ENCODE peak calls at places on chromosomes 7 and 10, in six cellular contexts. R, G, B, K, V and Z are unnamed samples.

GRCh38 chr10:4407783-4408182 is 418.2 kb upstream of the AKR1E2 start:
- DNase-seq in V (no peak), G (no peak), R (no peak), B (no peak), K (no peak), Z (no peak)

GRCh38 chr7:15197359-15197977 is 294.9 kb upstream of the DGKB start:
- DNase-seq in R (no peak), K (no peak), V (no peak), B (no peak), G (no peak), Z (no peak)

GRCh38 chr7:86653919-86654659 is 10.4 kb downstream of the GRM3 start:
- DNase-seq in G (no peak), R (no peak), V (no peak), B (no peak), K (no peak), Z (no peak)

GRCh38 chr10:100163704-100164621 is 21.9 kb downstream of the ERLIN1 start:
- DNase-seq in R (no peak), B (no peak), G (no peak), V (no peak), K (no peak), Z (no peak)

GRCh38 chr10:129993621-129994020 is 29.5 kb upstream of the EBF3 start:
- DNase-seq in R (no peak), G (no peak), V (no peak), B (no peak), K (no peak), Z (peak; percentile 21)

GRCh38 chr7:120856621-120857352 is 1.2 kb downstream of the TSPAN12 start:
- DNase-seq in R (peak; percentile 31), V (peak; percentile 57), B (peak; percentile 59), K (no peak), G (no peak), Z (peak; percentile 62)

GRCh38 chr10:30228638-30229037 is 120.4 kb downstream of the MTPAP start:
- DNase-seq in B (no peak), K (no peak), R (no peak), G (no peak), V (no peak), Z (no peak)

GRCh38 chr7:84251183-84251845 is 56.7 kb upstream of the SEMA3A start:
- DNase-seq in R (no peak), B (no peak), V (no peak), K (no peak), G (no peak), Z (no peak)

GRCh38 chr7:25877802-25878789 is 273.9 kb upstream of the NFE2L3 start:
- DNase-seq in K (no peak), R (no peak), B (no peak), G (no peak), V (no peak), Z (no peak)

GRCh38 chr10:61986788-61987187 is 85.3 kb downstream of the ARID5B start:
- DNase-seq in G (no peak), B (no peak), R (no peak), V (no peak), K (no peak), Z (no peak)

GRCh38 chr7:15832996-15833395 is 146.5 kb upstream of the MEOX2 start:
- DNase-seq in K (no peak), V (peak; percentile 39), B (peak; percentile 62), G (no peak), R (peak; percentile 25), Z (peak; percentile 65)

GRCh38 chr10:78215645-78216044 is 182.0 kb downstream of the RPS24 start:
- DNase-seq in V (peak; percentile 83), K (no peak), B (peak; percentile 56), R (peak; percentile 95), G (no peak), Z (peak; percentile 89)

GRCh38 chr7:36601596-36601995 is 122.7 kb downstream of the AOAH start:
- DNase-seq in K (no peak), G (no peak), V (no peak), R (no peak), B (no peak), Z (no peak)

GRCh38 chr10:24249829-24250415 is 41.0 kb downstream of the KIAA1217 start:
- DNase-seq in K (no peak), G (no peak), B (no peak), R (no peak), V (no peak), Z (no peak)

GRCh38 chr10:6583447-6583846 is 3.4 kb upstream of the PRKCQ start:
- DNase-seq in G (peak; percentile 56), R (no peak), K (peak; percentile 58), V (no peak), B (no peak), Z (no peak)

GRCh38 chr7:55502988-55503514 is 69.3 kb downstream of the VOPP1 start:
- DNase-seq in G (no peak), R (no peak), V (no peak), B (no peak), K (no peak), Z (no peak)

GRCh38 chr7:74070619-74070920 is 13.0 kb upstream of the LIMK1 start:
- DNase-seq in K (no peak), G (no peak), R (no peak), B (no peak), V (no peak), Z (no peak)

GRCh38 chr7:141076377-141076776 is 2.5 kb downstream of the TMEM178B start:
- DNase-seq in G (no peak), V (no peak), K (no peak), R (no peak), B (no peak), Z (no peak)

GRCh38 chr10:78763217-78763616 is 305.5 kb upstream of the ZMIZ1 start:
- DNase-seq in R (no peak), V (no peak), G (no peak), B (no peak), K (no peak), Z (no peak)

GRCh38 chr7:111927383-111928019 is 278.7 kb downstream of the DOCK4 start:
- DNase-seq in V (no peak), R (no peak), G (no peak), K (no peak), B (no peak), Z (no peak)

GRCh38 chr7:74627699-74628411 is 29.7 kb upstream of the GTF2I start:
- DNase-seq in G (no peak), K (no peak), R (no peak), B (peak; percentile 57), V (no peak), Z (no peak)

GRCh38 chr7:73984481-73985205 is 43.3 kb upstream of the ELN start:
- DNase-seq in K (no peak), R (no peak), V (peak; percentile 19), B (no peak), G (no peak), Z (peak; percentile 83)

GRCh38 chr7:151507806-151508205 is 11.9 kb downstream of the RHEB start:
- DNase-seq in R (no peak), G (no peak), V (no peak), K (no peak), B (no peak), Z (no peak)
- H3K4me1 ChIP-seq in R (peaks cover 11% of the 10 kb centered on the region), G (peaks cover 37% of the 10 kb centered on the region), V (peaks cover 90% of the 10 kb centered on the region), K (peaks cover 37% of the 10 kb centered on the region), B (no peaks in the 10 kb centered on the region), Z (peaks cover 77% of the 10 kb centered on the region)

DNA sequence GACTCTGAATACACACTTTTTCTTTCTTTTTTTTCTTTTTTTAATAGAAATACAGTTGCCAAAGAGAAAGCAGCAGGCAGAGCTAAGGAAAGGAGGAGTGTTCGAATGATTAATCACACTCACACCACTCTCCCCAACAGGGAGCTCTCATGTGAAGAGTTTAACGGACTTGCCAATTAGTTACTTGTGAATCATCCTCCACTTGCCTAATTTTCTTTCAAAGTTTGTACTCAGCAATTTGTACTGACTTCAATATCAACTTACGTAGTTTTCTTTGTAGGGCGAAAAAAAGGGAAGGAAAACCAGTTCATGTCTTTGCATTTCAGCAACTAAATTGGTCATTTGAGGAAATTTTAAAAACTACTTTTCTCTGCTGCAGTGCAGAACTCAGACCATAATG is 109.2 kb downstream of the PIP4K2A start:
- DNase-seq in V (no peak), R (peak; percentile 39), G (no peak), K (no peak), B (no peak), Z (no peak)
- H3K4me3 ChIP-seq in V (no peak overlapping the region), R (no peak overlapping the region), G (no peak overlapping the region), K (no peak overlapping the region), B (no peak overlapping the region), Z (no peak overlapping the region)

DNA sequence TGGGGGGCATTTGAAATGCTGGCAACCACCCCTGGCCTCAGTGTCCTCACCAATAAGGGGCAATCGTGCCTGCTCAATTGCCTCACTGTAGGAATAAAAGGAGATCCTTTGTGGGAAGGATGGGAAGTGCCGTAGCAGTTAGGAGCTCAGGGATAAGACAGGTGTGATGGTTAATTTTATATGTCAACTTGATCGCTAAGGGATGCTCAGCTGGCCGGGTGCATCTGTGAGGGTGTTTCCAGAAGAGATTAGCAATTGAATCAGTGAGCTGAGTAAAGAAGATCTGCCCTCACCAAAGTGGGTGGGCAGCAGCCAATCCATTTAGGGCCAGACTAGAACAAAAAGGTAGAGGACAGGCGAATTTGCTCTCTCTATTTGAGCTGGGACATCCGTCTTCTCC is 46.3 kb downstream of the BUB3 start:
- DNase-seq in B (no peak), K (no peak), G (no peak), V (no peak), R (no peak), Z (no peak)
- H3K4me1 ChIP-seq in B (no peaks in the 10 kb centered on the region), K (peaks cover 2% of the 10 kb centered on the region), G (peaks cover 1% of the 10 kb centered on the region), V (no peaks in the 10 kb centered on the region), R (no peaks in the 10 kb centered on the region), Z (no peaks in the 10 kb centered on the region)

DNA sequence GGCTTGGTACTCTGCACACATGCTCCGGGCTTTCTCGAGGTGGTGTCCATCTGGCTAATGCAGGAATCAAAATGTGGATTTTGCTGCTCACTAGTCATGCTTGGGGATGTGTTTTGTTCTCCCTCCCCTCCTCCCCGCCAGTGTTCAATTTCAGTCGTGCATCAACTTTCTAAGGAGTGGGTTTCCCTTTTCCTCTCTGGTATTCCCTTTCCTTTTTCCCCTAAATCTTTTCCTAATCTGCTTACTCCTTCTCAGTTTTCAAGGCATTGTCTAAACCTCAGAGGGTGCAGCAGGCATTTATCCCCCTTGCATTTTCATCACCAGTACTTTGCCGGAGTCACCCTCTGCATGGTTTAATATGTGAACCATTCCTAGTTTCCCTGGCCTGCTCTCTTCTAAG is 201.8 kb downstream of the CCDC3 start:
- DNase-seq in G (no peak), V (no peak), R (no peak), K (no peak), B (no peak), Z (no peak)
- H3K4me3 ChIP-seq in G (no peak overlapping the region), V (no peak overlapping the region), R (no peak overlapping the region), K (no peak overlapping the region), B (no peak overlapping the region), Z (no peak overlapping the region)